ENCODE peak calls at places on chromosomes 12 and 14, in four cellular contexts. G, T, F and E are unnamed samples.

GRCh38 chr14:23727566-23728335 is 91.6 kb downstream of the DHRS2 start:
- DNase-seq in G (peak), F (peak), T (no peak), E (peak)

GRCh38 chr14:28759658-28760313 is 6.8 kb upstream of the FOXG1 start:
- DNase-seq in G (peak), F (no peak), T (no peak), E (no peak)

GRCh38 chr12:51855586-51856428 is 7.3 kb upstream of the FIGNL2 start:
- DNase-seq in T (peak), F (peak), G (peak), E (no peak)

GRCh38 chr14:99995700-99996356 is 69.4 kb upstream of the EVL start:
- DNase-seq in G (peak), T (peak), F (no peak), E (peak)

GRCh38 chr12:103929051-103929908 is 930 bp upstream of the HSP90B1 start:
- DNase-seq in F (peak), G (peak), T (peak), E (peak)

GRCh38 chr12:28939427-28939826 is 209.7 kb upstream of the FAR2 start:
- DNase-seq in F (peak), G (no peak), T (no peak), E (no peak)

GRCh38 chr12:68259318-68259940 is 6.0 kb upstream of the IL22 start:
- DNase-seq in T (no peak), G (no peak), F (peak), E (peak)

GRCh38 chr14:81366259-81366658 is 33.9 kb downstream of the STON2 start:
- DNase-seq in T (no peak), G (no peak), F (no peak), E (no peak)

GRCh38 chr12:122871851-122872785 is 23.8 kb downstream of the VPS37B start:
- DNase-seq in T (peak), G (peak), F (peak), E (peak)

GRCh38 chr12:45745861-45746277 is 16.4 kb downstream of the ARID2 start:
- DNase-seq in F (no peak), G (no peak), T (no peak), E (no peak)

GRCh38 chr14:90666571-90666970 is 149.7 kb downstream of the TTC7B start:
- DNase-seq in T (no peak), G (no peak), F (no peak), E (no peak)

GRCh38 chr12:112908548-112908947 is 1.8 kb downstream of the OAS1 start:
- DNase-seq in F (no peak), T (no peak), G (no peak), E (no peak)

GRCh38 chr12:53023-53734 is 13.4 kb upstream of the IQSEC3 start:
- DNase-seq in F (peak), T (no peak), G (no peak), E (no peak)

GRCh38 chr14:81625343-81625742 is 91.7 kb upstream of the SEL1L start:
- DNase-seq in G (no peak), T (no peak), F (no peak), E (peak)

GRCh38 chr12:92470608-92471021 is 232.2 kb upstream of the PLEKHG7 start:
- DNase-seq in T (no peak), F (no peak), G (no peak), E (no peak)

GRCh38 chr12:50283924-50284236 is 560 bp upstream of the LIMA1 start:
- DNase-seq in T (no peak), G (no peak), F (peak), E (no peak)

GRCh38 chr14:105854600-105855245 is 328.3 kb downstream of the TMEM121 start:
- DNase-seq in F (no peak), G (peak), T (no peak), E (no peak)

GRCh38 chr14:105853089-105853906 is 326.9 kb downstream of the TMEM121 start:
- DNase-seq in F (no peak), G (peak), T (no peak), E (no peak)

GRCh38 chr14:105855246-105855892 is 329.0 kb downstream of the TMEM121 start:
- DNase-seq in T (no peak), F (no peak), G (peak), E (no peak)

GRCh38 chr14:105852378-105853088 is 326.1 kb downstream of the TMEM121 start:
- DNase-seq in T (no peak), F (no peak), G (peak), E (no peak)

GRCh38 chr14:105853907-105854599 is 327.7 kb downstream of the TMEM121 start:
- DNase-seq in T (no peak), F (no peak), G (no peak), E (no peak)
- TF ChIP-seq CTCF in T (no peak), F (no peak), G (no peak), E (no peak)

GRCh38 chr12:56941299-56942017 is 7.2 kb upstream of the SDR9C7 start:
- DNase-seq in F (peak), T (no peak), G (peak), E (peak)
- TF ChIP-seq CTCF in F (no peak), T (no peak), G (no peak), E (no peak)

GRCh38 chr12:77382096-77382742 is 316.9 kb upstream of the E2F7 start:
- DNase-seq in F (no peak), T (no peak), G (no peak), E (no peak)
- TF ChIP-seq CTCF in F (no peak), T (no peak), G (peak), E (no peak)

GRCh38 chr12:27123642-27124041 is 41.3 kb upstream of the C12orf71 start:
- DNase-seq in F (no peak), T (no peak), G (no peak), E (no peak)
- TF ChIP-seq CTCF in F (no peak), T (no peak), G (peak), E (peak)

GRCh38 chr12:43937947-43938346 is 102.1 kb downstream of the TMEM117 start:
- DNase-seq in F (no peak), G (peak), T (no peak), E (no peak)
- TF ChIP-seq CTCF in F (peak), G (peak), T (no peak), E (peak)

GRCh38 chr14:89256273-89256672 is 160.8 kb downstream of the FOXN3 start:
- DNase-seq in F (no peak), G (no peak), T (no peak), E (no peak)

GRCh38 chr14:89252887-89253532 is 164.0 kb downstream of the FOXN3 start:
- DNase-seq in G (peak), T (no peak), F (no peak), E (no peak)

GRCh38 chr14:89255012-89255411 is 162.0 kb downstream of the FOXN3 start:
- DNase-seq in T (no peak), G (no peak), F (no peak), E (no peak)

GRCh38 chr14:89255852-89256251 is 161.2 kb downstream of the FOXN3 start:
- DNase-seq in G (no peak), F (no peak), T (no peak), E (no peak)

DNA sequence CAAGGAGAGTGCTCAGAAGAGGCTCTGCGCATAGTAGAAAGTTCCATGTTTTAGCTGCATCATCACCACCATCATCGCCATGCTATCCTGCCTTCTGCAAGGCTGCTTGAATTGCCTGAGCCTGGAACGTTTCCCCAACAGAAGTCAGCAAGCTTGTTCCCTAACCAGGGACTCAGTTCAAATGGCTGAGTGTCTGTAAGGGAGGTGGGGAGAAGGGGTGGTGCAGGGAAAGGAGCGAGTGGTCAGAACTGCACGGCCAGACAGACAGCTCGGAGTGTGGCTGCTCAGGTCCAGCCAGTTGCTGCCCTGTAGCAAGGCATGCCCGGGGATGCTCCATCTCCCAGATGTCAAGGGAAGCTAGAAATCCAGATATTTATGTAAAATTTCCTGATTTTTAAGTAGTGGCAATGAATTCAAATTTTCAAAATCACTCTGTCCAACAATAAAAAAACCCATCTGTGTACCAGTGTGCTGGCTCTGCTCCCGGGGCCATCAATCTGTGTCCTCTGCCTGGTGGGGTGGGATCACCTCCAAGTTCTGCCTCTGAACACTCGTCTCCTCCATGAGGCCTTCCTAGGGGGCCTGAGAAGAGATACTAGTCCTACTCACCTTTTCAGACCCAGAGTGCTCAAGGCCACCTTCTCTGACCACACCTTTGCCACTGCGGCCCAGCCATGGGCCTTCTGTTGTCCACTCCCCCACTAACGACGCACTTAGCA is 162.7 kb downstream of the FOXN3 start:
- DNase-seq in F (no peak), T (no peak), G (no peak), E (no peak)
- TF ChIP-seq CTCF in F (no peak), T (no peak), G (no peak), E (no peak)

GRCh38 chr12:40336573-40337199 is 111.9 kb downstream of the LRRK2 start:
- DNase-seq in F (peak), T (no peak), G (no peak), E (no peak)
- TF ChIP-seq CTCF in F (peak), T (peak), G (peak), E (peak)

GRCh38 chr14:70073924-70074566 is 114.7 kb downstream of the SLC8A3 start:
- DNase-seq in T (peak), F (no peak), G (peak), E (peak)
- TF ChIP-seq CTCF in T (peak), F (peak), G (peak), E (peak)

DNA sequence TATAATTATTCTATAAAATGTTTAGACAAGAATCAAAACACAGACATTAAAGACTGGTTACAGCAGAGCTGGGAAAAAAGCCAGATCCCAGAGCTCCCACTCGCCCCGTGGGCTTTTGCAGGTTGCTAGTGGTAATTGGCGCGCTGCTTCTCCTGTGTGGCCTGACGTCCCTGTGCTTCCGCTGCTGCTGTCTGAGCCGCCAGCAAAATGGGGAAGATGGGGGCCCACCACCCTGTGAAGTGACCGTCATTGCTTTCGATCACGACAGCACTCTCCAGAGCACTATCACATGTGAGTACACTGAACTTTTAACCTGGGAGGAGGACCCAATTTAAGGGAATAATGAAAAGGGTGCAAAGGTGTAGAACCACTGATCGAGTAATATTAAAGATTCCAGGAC is 7.5 kb downstream of the TMEM52B start:
- DNase-seq in G (no peak), F (no peak), T (peak), E (no peak)
- TF ChIP-seq CTCF in G (no peak), F (no peak), T (no peak), E (no peak)